ENCODE peak calls at places on chromosome 14, in six cellular contexts. T is HCT116, D is T follicular helper cell, O is aorta, G is T-helper 17 cell, S is GM23248. Y is an unnamed sample.
A peak's percentile ranks its signal among the peaks of the same experiment; 100 is the strongest.

GRCh38 chr14:101839236-101839635 is 77.7 kb downstream of the PPP2R5C start:
- DNase-seq in D (peak; percentile 22), G (no peak), T (no peak), S (no peak), O (no peak), Y (no peak)

GRCh38 chr14:99755629-99756603 is 37.3 kb upstream of the EML1 start:
- DNase-seq in G (no peak), S (peak; percentile 95), T (no peak), D (no peak), O (peak; percentile 95), Y (no peak)

GRCh38 chr14:54606631-54607133 is 39.8 kb downstream of the SAMD4A start:
- DNase-seq in T (no peak), D (no peak), S (peak; percentile 91), G (no peak), O (peak; percentile 59), Y (no peak)

GRCh38 chr14:104522926-104523545 is 56.5 kb upstream of the C14orf180 start:
- DNase-seq in S (no peak), D (no peak), G (no peak), O (no peak), T (no peak), Y (no peak)

GRCh38 chr14:65224799-65225198 is 122.5 kb upstream of the MAX start:
- DNase-seq in S (peak; percentile 51), T (no peak), D (no peak), O (no peak), G (no peak), Y (no peak)

GRCh38 chr14:42229976-42230375 is 623.3 kb downstream of the LRFN5 start:
- DNase-seq in S (no peak), G (no peak), T (no peak), O (no peak), D (no peak), Y (no peak)

GRCh38 chr14:92121207-92121669 is 268 bp downstream of the NDUFB1 start:
- DNase-seq in S (peak; percentile 71), T (no peak), O (peak; percentile 63), G (no peak), D (no peak), Y (no peak)

GRCh38 chr14:92902191-92902590 is 20.8 kb upstream of the CHGA start:
- DNase-seq in O (no peak), T (no peak), D (no peak), S (no peak), G (no peak), Y (no peak)

GRCh38 chr14:52328286-52328685 is 14.2 kb downstream of the PTGER2 start:
- DNase-seq in D (no peak), S (peak; percentile 86), T (no peak), O (no peak), G (no peak), Y (no peak)

GRCh38 chr14:86714153-86714552 is 1184.2 kb downstream of the FLRT2 start:
- DNase-seq in G (no peak), O (no peak), T (no peak), S (no peak), D (no peak), Y (no peak)

GRCh38 chr14:102760485-102761193 is 16.6 kb upstream of the TRAF3 start:
- DNase-seq in O (no peak), T (no peak), D (no peak), S (no peak), G (no peak), Y (no peak)

GRCh38 chr14:49971156-49972141 is 78.6 kb downstream of the ARF6 start:
- DNase-seq in O (no peak), D (peak; percentile 40), T (no peak), G (no peak), S (no peak), Y (peak; percentile 53)

GRCh38 chr14:101294136-101294535 is 267.2 kb upstream of the DIO3 start:
- DNase-seq in T (no peak), G (no peak), S (no peak), D (no peak), O (no peak), Y (no peak)

GRCh38 chr14:46496409-46496808 is 155.2 kb downstream of the RPL10L start:
- DNase-seq in S (no peak), T (no peak), D (no peak), O (no peak), G (no peak), Y (no peak)

GRCh38 chr14:98956616-98957015 is 315.4 kb downstream of the BCL11B start:
- DNase-seq in G (no peak), O (no peak), T (no peak), S (peak; percentile 8), D (no peak), Y (no peak)

GRCh38 chr14:80901260-80901659 is 40.3 kb downstream of the CEP128 start:
- DNase-seq in G (no peak), T (no peak), D (no peak), S (no peak), O (no peak), Y (no peak)

GRCh38 chr14:83300454-83301064 is 1766.9 kb upstream of the SEL1L start:
- DNase-seq in D (no peak), T (no peak), O (no peak), S (peak; percentile 58), G (no peak), Y (no peak)

GRCh38 chr14:104109731-104110361 is 24.3 kb downstream of the ASPG start:
- DNase-seq in T (no peak), O (peak; percentile 25), D (no peak), G (no peak), S (no peak), Y (no peak)

GRCh38 chr14:36988989-36989388 is 183.4 kb downstream of the SLC25A21 start:
- DNase-seq in G (no peak), S (peak; percentile 8), O (no peak), T (no peak), D (no peak), Y (no peak)

GRCh38 chr14:22463763-22464173 is 125.3 kb downstream of the DAD1 start:
- DNase-seq in D (no peak), S (no peak), T (no peak), G (no peak), O (no peak), Y (no peak)

GRCh38 chr14:68970096-68970612 is 8.9 kb downstream of the ACTN1 start:
- DNase-seq in S (no peak), G (no peak), O (no peak), D (peak; percentile 56), T (no peak), Y (no peak)

GRCh38 chr14:31261859-31262739 is 54.5 kb upstream of the HECTD1 start:
- DNase-seq in S (peak; percentile 82), T (no peak), O (no peak), G (no peak), D (no peak), Y (no peak)